ENCODE peak calls at places on chromosome 18, in six cellular contexts. D is K562, Z is AG08395, G is DND-41, M is NB4, I is fibroblast of mammary gland. V is an unnamed sample.

GRCh38 chr18:11366410-11366809 is 217.0 kb upstream of the PIEZO2 start:
- DNase-seq in I (peak), M (no peak), G (no peak), Z (no peak), D (no peak), V (peak)

GRCh38 chr18:34055227-34055626 is 169.5 kb downstream of the NOL4 start:
- DNase-seq in M (no peak), D (no peak), Z (no peak), G (no peak), I (no peak), V (no peak)

GRCh38 chr18:35203001-35203553 is 37.8 kb upstream of the ZNF397 start:
- DNase-seq in D (no peak), G (no peak), M (no peak), Z (peak), I (no peak), V (no peak)

GRCh38 chr18:12652861-12653401 is 5.0 kb downstream of the SPIRE1 start:
- DNase-seq in M (peak), D (peak), G (peak), I (peak), Z (peak), V (no peak)

GRCh38 chr18:9757851-9758587 is 49.9 kb downstream of the RAB31 start:
- DNase-seq in G (no peak), D (peak), Z (peak), I (peak), M (peak), V (no peak)

GRCh38 chr18:23738151-23738550 is 48.9 kb downstream of the LAMA3 start:
- DNase-seq in D (no peak), M (peak), G (peak), Z (no peak), I (no peak), V (no peak)

GRCh38 chr18:22930089-22930713 is 2.9 kb upstream of the RBBP8 start:
- DNase-seq in M (peak), I (peak), G (peak), D (peak), Z (peak), V (peak)

GRCh38 chr18:12409466-12409865 is 1.7 kb downstream of the PRELID3A start:
- DNase-seq in M (no peak), G (no peak), I (no peak), D (no peak), Z (no peak), V (no peak)

GRCh38 chr18:3816601-3817363 is 366.8 kb downstream of the TGIF1 start:
- DNase-seq in M (no peak), Z (peak), I (peak), G (no peak), D (no peak), V (peak)

GRCh38 chr18:34626404-34627137 is 83.5 kb upstream of the DTNA start:
- DNase-seq in I (peak), Z (no peak), M (no peak), D (no peak), G (no peak), V (no peak)

GRCh38 chr18:42675810-42676209 is 439.7 kb downstream of the RIT2 start:
- DNase-seq in D (no peak), I (no peak), M (no peak), G (no peak), Z (no peak), V (no peak)

GRCh38 chr18:34977787-34978532 is 63.3 kb upstream of the MAPRE2 start:
- DNase-seq in D (peak), Z (no peak), G (peak), I (no peak), M (peak), V (peak)

GRCh38 chr18:49682301-49683190 is 120.7 kb downstream of the LIPG start:
- DNase-seq in Z (no peak), M (no peak), D (no peak), G (no peak), I (peak), V (no peak)

GRCh38 chr18:5518899-5519371 is 24.9 kb downstream of the EPB41L3 start:
- DNase-seq in I (peak), D (no peak), G (no peak), Z (no peak), M (no peak), V (no peak)

GRCh38 chr18:63307555-63308200 is 11.9 kb downstream of the BCL2 start:
- DNase-seq in D (no peak), I (peak), Z (no peak), M (no peak), G (no peak), V (no peak)

GRCh38 chr18:37710731-37711130 is 145.1 kb upstream of the CELF4 start:
- DNase-seq in I (no peak), D (no peak), Z (no peak), G (no peak), M (no peak), V (no peak)

GRCh38 chr18:11995445-11996189 is 14.3 kb downstream of the IMPA2 start:
- DNase-seq in I (peak), M (peak), D (peak), G (peak), Z (peak), V (peak)

GRCh38 chr18:37529863-37530262 is 35.7 kb downstream of the CELF4 start:
- DNase-seq in I (no peak), M (peak), G (no peak), D (no peak), Z (no peak), V (no peak)

GRCh38 chr18:74290831-74291770 is 662 bp downstream of the CYB5A start:
- DNase-seq in D (no peak), Z (no peak), M (peak), I (no peak), G (no peak), V (no peak)

GRCh38 chr18:73807551-73808192 is 340.0 kb downstream of the FBXO15 start:
- DNase-seq in I (no peak), G (no peak), M (no peak), D (no peak), Z (no peak), V (no peak)

GRCh38 chr18:22434973-22435608 is 17.4 kb upstream of the CTAGE1 start:
- DNase-seq in M (no peak), G (no peak), D (no peak), Z (peak), I (peak), V (peak)

GRCh38 chr18:28003451-28003850 is 173.5 kb downstream of the CDH2 start:
- DNase-seq in M (no peak), G (no peak), I (peak), Z (peak), D (no peak), V (no peak)

GRCh38 chr18:51030537-51031258 is 685 bp downstream of the SMAD4 start:
- DNase-seq in M (peak), Z (peak), I (peak), D (peak), G (peak), V (peak)

GRCh38 chr18:36333418-36333817 is 35.9 kb downstream of the FHOD3 start:
- DNase-seq in M (no peak), Z (peak), I (peak), G (no peak), D (no peak), V (no peak)

GRCh38 chr18:73366713-73367112 is 498.9 kb upstream of the NETO1 start:
- DNase-seq in D (no peak), Z (no peak), M (no peak), G (no peak), I (peak), V (no peak)

GRCh38 chr18:47246027-47246971 is 5.2 kb downstream of the SKOR2 start:
- DNase-seq in D (no peak), I (no peak), M (no peak), G (no peak), Z (no peak), V (no peak)

GRCh38 chr18:26307161-26307773 is 81.0 kb downstream of the TAF4B start:
- DNase-seq in G (peak), Z (peak), D (peak), M (peak), I (peak), V (peak)

GRCh38 chr18:24930974-24931373 is 421.0 kb downstream of the ZNF521 start:
- DNase-seq in D (no peak), G (no peak), I (no peak), M (no peak), Z (no peak), V (no peak)

GRCh38 chr18:30766053-30766452 is 276.5 kb downstream of the DSC3 start:
- DNase-seq in M (no peak), G (no peak), D (no peak), Z (no peak), I (no peak), V (no peak)

GRCh38 chr18:35533916-35534315 is 36.2 kb upstream of the INO80C start:
- DNase-seq in D (no peak), I (no peak), G (no peak), M (no peak), Z (no peak), V (no peak)

GRCh38 chr18:38362286-38362792 is 796.7 kb upstream of the CELF4 start:
- DNase-seq in M (no peak), D (no peak), I (no peak), G (no peak), Z (no peak), V (no peak)

GRCh38 chr18:75727479-75727878 is 300.0 kb upstream of the SMIM21 start:
- DNase-seq in D (peak), Z (no peak), G (peak), I (peak), M (peak), V (peak)

GRCh38 chr18:22346968-22347611 is 70.6 kb downstream of the CTAGE1 start:
- DNase-seq in Z (no peak), M (peak), G (no peak), D (peak), I (peak), V (no peak)

GRCh38 chr18:75502286-75502685 is 74.8 kb upstream of the SMIM21 start:
- DNase-seq in G (no peak), Z (no peak), D (no peak), I (no peak), M (no peak), V (no peak)

GRCh38 chr18:61546598-61546997 is 213.4 kb downstream of the CDH20 start:
- DNase-seq in G (no peak), I (peak), D (no peak), Z (peak), M (no peak), V (peak)

GRCh38 chr18:12410121-12410520 is 2.4 kb downstream of the PRELID3A start:
- DNase-seq in I (no peak), D (no peak), M (no peak), G (no peak), Z (peak), V (no peak)

GRCh38 chr18:75244336-75244735 is 33.7 kb downstream of the TSHZ1 start:
- DNase-seq in M (peak), I (no peak), G (peak), D (peak), Z (no peak), V (no peak)

GRCh38 chr18:79899609-79900435 is 51.6 kb downstream of the SLC66A2 start:
- DNase-seq in M (no peak), D (no peak), Z (no peak), I (no peak), G (no peak), V (no peak)